ENCODE peak calls at places on chromosomes 4 and X, in five cellular contexts. One of them, this sample, is unnamed.

GRCh38 chr4:45442466-45442865 is 681.4 kb downstream of the GABRG1 start:
- DNase-seq in endothelial cell: no peak
- DNase-seq in GM13976: no peak
- DNase-seq in stimulated activated CD4-positive, alpha-beta T cell treated with anti-CD3 and anti-CD28 coated beads, TNF-alpha, amount 100 ng/mL, for 48 hours: no peak
- DNase-seq in T-cell: no peak
- DNase-seq in this sample: peak; percentile 68

GRCh38 chr4:1086011-1086410 is 27.4 kb downstream of the RNF212 start:
- DNase-seq in GM13976: no peak
- DNase-seq in T-cell: no peak
- DNase-seq in stimulated activated CD4-positive, alpha-beta T cell treated with anti-CD3 and anti-CD28 coated beads, TNF-alpha, amount 100 ng/mL, for 48 hours: no peak
- DNase-seq in endothelial cell: no peak
- DNase-seq in this sample: no peak

GRCh38 chr4:3612275-3612674 is 80.1 kb upstream of the LRPAP1 start:
- DNase-seq in stimulated activated CD4-positive, alpha-beta T cell treated with anti-CD3 and anti-CD28 coated beads, TNF-alpha, amount 100 ng/mL, for 48 hours: no peak
- DNase-seq in GM13976: no peak
- DNase-seq in T-cell: no peak
- DNase-seq in endothelial cell: no peak
- DNase-seq in this sample: no peak

GRCh38 chr4:174119051-174119450 is 164.4 kb downstream of the FBXO8 start:
- DNase-seq in GM13976: no peak
- DNase-seq in T-cell: no peak
- DNase-seq in endothelial cell: no peak
- DNase-seq in stimulated activated CD4-positive, alpha-beta T cell treated with anti-CD3 and anti-CD28 coated beads, TNF-alpha, amount 100 ng/mL, for 48 hours: no peak
- DNase-seq in this sample: no peak

GRCh38 chr4:121873604-121874003 is 3.3 kb upstream of the BBS7 start:
- DNase-seq in T-cell: no peak
- DNase-seq in stimulated activated CD4-positive, alpha-beta T cell treated with anti-CD3 and anti-CD28 coated beads, TNF-alpha, amount 100 ng/mL, for 48 hours: no peak
- DNase-seq in endothelial cell: no peak
- DNase-seq in GM13976: peak; percentile 8
- DNase-seq in this sample: no peak

GRCh38 chr4:12411072-12411471 is 982.4 kb upstream of the HS3ST1 start:
- DNase-seq in endothelial cell: no peak
- DNase-seq in GM13976: no peak
- DNase-seq in T-cell: no peak
- DNase-seq in stimulated activated CD4-positive, alpha-beta T cell treated with anti-CD3 and anti-CD28 coated beads, TNF-alpha, amount 100 ng/mL, for 48 hours: no peak
- DNase-seq in this sample: no peak

GRCh38 chr4:22348410-22348809 is 167.5 kb downstream of the ADGRA3 start:
- DNase-seq in GM13976: no peak
- DNase-seq in stimulated activated CD4-positive, alpha-beta T cell treated with anti-CD3 and anti-CD28 coated beads, TNF-alpha, amount 100 ng/mL, for 48 hours: no peak
- DNase-seq in T-cell: no peak
- DNase-seq in endothelial cell: no peak
- DNase-seq in this sample: no peak

GRCh38 chrX:13059269-13059668 is 14.8 kb upstream of the FAM9C start:
- DNase-seq in T-cell: no peak
- DNase-seq in endothelial cell: no peak
- DNase-seq in stimulated activated CD4-positive, alpha-beta T cell treated with anti-CD3 and anti-CD28 coated beads, TNF-alpha, amount 100 ng/mL, for 48 hours: no peak
- DNase-seq in GM13976: no peak
- DNase-seq in this sample: no peak

GRCh38 chrX:39577976-39578962 is 519.5 kb downstream of the BCOR start:
- DNase-seq in endothelial cell: no peak
- DNase-seq in stimulated activated CD4-positive, alpha-beta T cell treated with anti-CD3 and anti-CD28 coated beads, TNF-alpha, amount 100 ng/mL, for 48 hours: peak; percentile 35
- DNase-seq in GM13976: peak; percentile 35
- DNase-seq in T-cell: peak; percentile 19
- DNase-seq in this sample: peak; percentile 8